ENCODE peak calls at places on chromosomes 13 and 19, in six cellular contexts. U, M, K, C, E and B are unnamed samples.

GRCh38 chr13:106691861-106692260 is 123.9 kb upstream of the ARGLU1 start:
- DNase-seq in C (no peak), K (no peak), E (no peak), U (no peak), M (no peak), B (no peak)

GRCh38 chr19:46718157-46718933 is 1.4 kb upstream of the PRKD2 start:
- DNase-seq in M (peak), E (no peak), U (no peak), K (peak), C (peak), B (no peak)

GRCh38 chr19:1860133-1860775 is 3.1 kb downstream of the KLF16 start:
- DNase-seq in C (no peak), U (peak), E (peak), M (peak), K (no peak), B (peak)

GRCh38 chr13:26053418-26053980 is 1.7 kb upstream of the SHISA2 start:
- DNase-seq in M (no peak), K (no peak), U (no peak), E (no peak), C (no peak), B (no peak)

GRCh38 chr13:40776681-40777165 is 5.7 kb upstream of the MRPS31 start:
- DNase-seq in E (no peak), C (no peak), M (no peak), U (peak), K (peak), B (no peak)

GRCh38 chr13:32940601-32941000 is 75.6 kb upstream of the KL start:
- DNase-seq in U (peak), C (no peak), K (no peak), E (peak), M (peak), B (no peak)

GRCh38 chr19:51965583-51965982 is 21.1 kb downstream of the ZNF350 start:
- DNase-seq in E (no peak), M (no peak), K (no peak), U (no peak), C (no peak), B (no peak)

GRCh38 chr19:30225615-30226463 is 146.3 kb upstream of the ZNF536 start:
- DNase-seq in M (no peak), E (no peak), C (no peak), K (no peak), U (no peak), B (peak)

GRCh38 chr13:24997367-24997967 is 98.5 kb upstream of the PABPC3 start:
- DNase-seq in E (no peak), M (no peak), C (peak), K (no peak), U (peak), B (no peak)

GRCh38 chr19:33156354-33156753 is 24.4 kb downstream of the WDR88 start:
- DNase-seq in U (peak), K (no peak), M (no peak), C (no peak), E (no peak), B (no peak)

GRCh38 chr19:49767380-49767779 is 579 bp downstream of the AP2A1 start:
- DNase-seq in U (no peak), C (peak), K (no peak), E (no peak), M (no peak), B (no peak)

GRCh38 chr19:16612631-16613030 is 15.4 kb downstream of the MED26 start:
- DNase-seq in U (no peak), M (no peak), E (no peak), C (no peak), K (no peak), B (no peak)

GRCh38 chr13:33017410-33017929 is 1.2 kb downstream of the KL start:
- DNase-seq in E (peak), K (no peak), U (peak), M (peak), C (no peak), B (no peak)

GRCh38 chr19:35034588-35035382 is 4.5 kb downstream of the SCN1B start:
- DNase-seq in C (no peak), M (no peak), U (no peak), K (no peak), E (no peak), B (no peak)

GRCh38 chr19:41870401-41870873 is 6.6 kb upstream of the CD79A start:
- DNase-seq in U (peak), K (no peak), M (no peak), E (no peak), C (no peak), B (no peak)

GRCh38 chr19:41869374-41869955 is 7.6 kb upstream of the CD79A start:
- DNase-seq in E (no peak), M (no peak), C (no peak), U (no peak), K (no peak), B (no peak)

GRCh38 chr19:41871573-41872383 is 5.3 kb upstream of the CD79A start:
- DNase-seq in M (no peak), K (peak), E (no peak), U (no peak), C (no peak), B (no peak)

GRCh38 chr19:41872384-41872774 is 4.7 kb upstream of the CD79A start:
- DNase-seq in C (no peak), U (no peak), K (no peak), M (no peak), E (no peak), B (no peak)

DNA sequence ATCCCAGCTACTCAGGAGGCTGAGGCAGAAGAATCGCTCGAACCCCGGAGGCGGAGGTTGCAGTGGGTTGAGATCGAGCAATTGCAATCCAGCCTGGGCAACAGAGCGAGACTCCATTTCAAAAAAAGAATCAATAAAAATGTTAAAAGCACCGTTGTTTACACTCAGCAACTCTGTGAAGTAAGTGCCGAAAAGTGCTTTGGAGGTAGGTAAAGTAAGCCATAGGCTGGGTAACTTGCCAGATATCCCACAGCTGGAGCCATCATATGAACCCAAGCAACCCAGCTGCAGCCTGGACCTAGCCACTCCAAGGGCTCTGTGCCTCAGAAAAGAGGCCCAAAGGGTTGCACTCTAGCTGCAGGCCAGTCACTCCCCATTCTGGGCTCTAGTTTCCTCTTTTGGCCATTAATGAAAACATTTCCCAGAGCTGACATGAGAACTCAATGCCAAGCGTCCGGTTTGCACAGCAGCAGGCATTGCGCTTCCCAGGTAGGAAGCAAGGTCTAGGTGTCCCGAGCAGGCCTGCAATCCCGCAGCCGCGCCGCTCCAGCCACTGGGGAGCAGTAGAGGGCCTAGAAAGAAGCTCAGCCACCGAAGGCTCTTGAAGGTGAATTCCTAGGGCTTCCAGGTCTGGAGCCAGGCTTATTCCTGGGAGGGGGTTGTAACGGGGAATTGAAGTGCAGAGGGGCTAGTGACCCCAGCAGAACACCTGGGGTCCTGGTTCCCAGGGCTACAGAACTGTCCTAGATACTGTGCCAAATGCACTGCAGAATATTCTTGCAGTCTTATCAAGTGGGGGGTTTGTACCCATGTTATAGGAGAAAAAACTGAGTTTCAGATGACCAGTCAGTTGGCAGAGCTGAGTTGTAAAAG is 4.1 kb upstream of the CD79A start:
- DNase-seq in E (peak), U (peak), C (peak), M (peak), K (peak), B (peak)
- TF ChIP-seq CTCF in E (peak), U (peak), C (peak), M (peak), K (peak), B (peak)

GRCh38 chr13:44410328-44410859 is 36.8 kb downstream of the SERP2 start:
- DNase-seq in E (no peak), K (no peak), M (no peak), C (no peak), U (no peak), B (no peak)
- TF ChIP-seq CTCF in E (no peak), K (no peak), M (no peak), C (no peak), U (no peak), B (no peak)

GRCh38 chr13:86447479-86447878 is 648.3 kb upstream of the SLITRK6 start:
- DNase-seq in E (no peak), K (no peak), C (no peak), M (no peak), U (no peak), B (no peak)
- TF ChIP-seq CTCF in E (no peak), K (no peak), C (no peak), M (no peak), U (no peak), B (no peak)

DNA sequence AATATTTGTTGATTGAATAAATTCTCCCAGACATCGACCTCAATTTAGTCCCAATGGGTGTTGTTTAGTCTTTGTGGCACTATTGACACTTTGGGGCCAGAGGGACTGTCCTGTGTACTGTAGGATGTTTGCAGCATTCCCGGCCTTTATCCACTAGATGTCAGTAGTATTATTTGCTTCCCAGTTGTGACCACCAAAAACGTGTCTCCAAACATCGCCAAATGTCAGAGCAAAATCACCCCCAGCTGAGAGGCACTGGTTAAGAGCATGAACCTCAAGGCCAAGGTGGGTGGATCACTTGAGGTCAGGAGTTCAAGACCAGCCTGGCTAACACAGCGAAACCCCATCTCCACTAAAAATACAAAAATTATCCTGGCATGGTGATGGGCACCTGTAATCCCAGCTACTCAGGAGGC is 15.4 kb downstream of the NLRP12 start:
- DNase-seq in M (no peak), K (no peak), U (peak), C (peak), E (no peak), B (no peak)
- TF ChIP-seq CTCF in M (peak), K (no peak), U (peak), C (peak), E (peak), B (no peak)

GRCh38 chr19:19402656-19403372 is 2.7 kb upstream of the GATAD2A start:
- DNase-seq in C (no peak), M (no peak), E (no peak), U (no peak), K (no peak), B (no peak)

GRCh38 chr19:19399733-19400438 is 5.6 kb upstream of the GATAD2A start:
- DNase-seq in M (no peak), C (no peak), U (peak), K (no peak), E (no peak), B (no peak)

GRCh38 chr19:19404879-19405860 is at the start of gene GATAD2A:
- DNase-seq in E (peak), M (peak), C (peak), K (peak), U (peak), B (peak)

GRCh38 chr19:19405919-19406877 is 723 bp downstream of the GATAD2A start:
- DNase-seq in U (peak), K (peak), E (peak), M (peak), C (peak), B (peak)

GRCh38 chr19:19403373-19403901 is 2.0 kb upstream of the GATAD2A start:
- DNase-seq in C (peak), U (peak), E (no peak), K (no peak), M (peak), B (no peak)
- TF ChIP-seq CTCF in C (no peak), U (no peak), E (no peak), K (no peak), M (no peak), B (no peak)

GRCh38 chr19:12606796-12607195 is 3.8 kb downstream of the ZNF490 start:
- DNase-seq in C (peak), E (no peak), M (no peak), K (no peak), U (no peak), B (no peak)

GRCh38 chr19:12611361-12611699 is 610 bp downstream of the ZNF791 start:
- DNase-seq in K (no peak), M (peak), C (peak), E (peak), U (peak), B (peak)

GRCh38 chr19:12610540-12611360 is at the start of the genes ZNF490 and ZNF791:
- DNase-seq in E (peak), K (peak), U (peak), C (peak), M (peak), B (peak)
- TF ChIP-seq CTCF in E (no peak), K (no peak), U (peak), C (no peak), M (peak), B (no peak)